ENCODE peak calls at places on chromosomes 11 and 22, in six cellular contexts. Q is SK-N-SH, O is A549, Y is HepG2, X is GM12878, Z is H1. L is an unnamed sample.

GRCh38 chr11:107591446-107592236 is 694 bp downstream of the ELMOD1 start:
- DNase-seq in O (peak), Z (no peak), Q (peak), Y (no peak), X (no peak), L (no peak)

GRCh38 chr11:71286701-71287643 is 34.6 kb upstream of the SHANK2 start:
- DNase-seq in O (no peak), X (no peak), Z (no peak), Q (peak), Y (peak), L (no peak)

GRCh38 chr11:10318527-10318802 is 13.6 kb downstream of the ADM start:
- DNase-seq in Q (no peak), Z (no peak), Y (no peak), O (no peak), X (no peak), L (no peak)

GRCh38 chr11:86279713-86280112 is 22.3 kb upstream of the HIKESHI start:
- DNase-seq in Q (no peak), Y (no peak), X (no peak), Z (no peak), O (no peak), L (no peak)

GRCh38 chr11:104594228-104594958 is 303.9 kb downstream of the CASP12 start:
- DNase-seq in Z (no peak), Q (no peak), O (no peak), X (no peak), Y (no peak), L (no peak)

GRCh38 chr11:121249039-121249663 is 43.4 kb upstream of the SC5D start:
- DNase-seq in O (peak), Z (no peak), Q (peak), X (no peak), Y (peak), L (peak)

GRCh38 chr11:83007909-83008580 is 63.7 kb downstream of the RAB30 start:
- DNase-seq in Z (no peak), Y (peak), O (no peak), Q (peak), X (no peak), L (peak)

GRCh38 chr11:68099057-68099456 is 22.1 kb downstream of the CHKA start:
- DNase-seq in Y (no peak), O (no peak), Q (no peak), Z (no peak), X (no peak), L (no peak)

GRCh38 chr11:13310443-13310842 is 32.9 kb downstream of the BMAL1 start:
- DNase-seq in X (no peak), Q (no peak), Z (no peak), Y (no peak), O (no peak), L (no peak)

GRCh38 chr11:108679045-108679444 is 14.2 kb downstream of the DDX10 start:
- DNase-seq in Q (no peak), Z (no peak), X (no peak), Y (no peak), O (no peak), L (no peak)

GRCh38 chr22:19499236-19499879 is 19.6 kb downstream of the CDC45 start:
- DNase-seq in Q (no peak), X (no peak), Z (no peak), Y (no peak), O (no peak), L (peak)

GRCh38 chr11:55648027-55648426 is at the start of gene OR4S2:
- DNase-seq in Z (no peak), X (no peak), O (no peak), Q (no peak), Y (no peak), L (no peak)

GRCh38 chr11:44877908-44878459 is 72.7 kb downstream of the TP53I11 start:
- DNase-seq in Q (no peak), O (no peak), Z (no peak), X (no peak), Y (no peak), L (no peak)

GRCh38 chr11:91528965-91529364 is 695.7 kb upstream of the FAT3 start:
- DNase-seq in O (no peak), X (no peak), Z (no peak), Q (no peak), Y (no peak), L (no peak)

GRCh38 chr11:47355283-47356128 is 3.0 kb upstream of the MYBPC3 start:
- DNase-seq in O (peak), Q (peak), Z (peak), X (no peak), Y (peak), L (peak)

GRCh38 chr11:65920035-65920802 is 993 bp downstream of the DRAP1 start:
- DNase-seq in O (no peak), Q (no peak), X (no peak), Z (no peak), Y (no peak), L (no peak)

GRCh38 chr11:86688398-86689179 is 16.2 kb upstream of the ME3 start:
- DNase-seq in Y (no peak), O (no peak), Q (no peak), Z (no peak), X (peak), L (no peak)

GRCh38 chr11:44936951-44937543 is 13.6 kb downstream of the TP53I11 start:
- DNase-seq in Q (no peak), X (no peak), Z (no peak), O (no peak), Y (no peak), L (no peak)

GRCh38 chr11:78737891-78738290 is 163.2 kb upstream of the NARS2 start:
- DNase-seq in O (no peak), Y (no peak), Q (no peak), Z (no peak), X (no peak), L (no peak)

GRCh38 chr22:37048133-37048532 is 3.4 kb upstream of the KCTD17 start:
- DNase-seq in O (no peak), Y (no peak), Q (no peak), X (no peak), Z (no peak), L (no peak)

GRCh38 chr11:65448418-65449196 is 26.0 kb downstream of the NEAT1 start:
- DNase-seq in O (no peak), Y (no peak), X (no peak), Z (no peak), Q (no peak), L (peak)

GRCh38 chr22:19508024-19508776 is 16.0 kb downstream of the CLDN5 start:
- DNase-seq in O (no peak), Z (no peak), Y (no peak), Q (no peak), X (no peak), L (no peak)

GRCh38 chr22:37599161-37599560 is 9.5 kb upstream of the GGA1 start:
- DNase-seq in Q (no peak), Y (no peak), O (no peak), Z (no peak), X (no peak), L (no peak)

GRCh38 chr11:44777537-44778199 is 50.9 kb downstream of the TSPAN18 start:
- DNase-seq in Y (no peak), Z (no peak), X (no peak), Q (no peak), O (no peak), L (peak)

GRCh38 chr22:32175751-32176644 is 16.9 kb upstream of the C22orf42 start:
- DNase-seq in O (no peak), Q (peak), Z (no peak), Y (no peak), X (no peak), L (no peak)

GRCh38 chr11:6962141-6962540 is 35.9 kb downstream of the ZNF215 start:
- DNase-seq in X (no peak), O (no peak), Q (no peak), Y (no peak), Z (no peak), L (peak)

GRCh38 chr22:26852176-26852575 is 194.8 kb downstream of the MIAT start:
- DNase-seq in O (no peak), Z (no peak), Y (no peak), Q (no peak), X (no peak), L (peak)

GRCh38 chr11:44887598-44887997 is 63.1 kb downstream of the TP53I11 start:
- DNase-seq in Q (no peak), X (no peak), O (no peak), Y (no peak), Z (no peak), L (no peak)

GRCh38 chr11:110486176-110486575 is 56.4 kb downstream of the FDX1 start:
- DNase-seq in Q (no peak), Z (no peak), O (no peak), X (no peak), Y (no peak), L (no peak)

GRCh38 chr11:113841691-113842090 is 33.7 kb downstream of the USP28 start:
- DNase-seq in Z (no peak), X (no peak), Y (no peak), O (no peak), Q (no peak), L (no peak)

GRCh38 chr11:92026664-92027063 is 198.0 kb upstream of the FAT3 start:
- DNase-seq in X (no peak), Y (no peak), Q (no peak), O (no peak), Z (no peak), L (no peak)

GRCh38 chr22:36585841-36586240 is 56.9 kb upstream of the EIF3D start:
- DNase-seq in Y (no peak), Q (no peak), O (no peak), X (no peak), Z (peak), L (no peak)

GRCh38 chr11:61158691-61159381 is 2.4 kb downstream of the VPS37C start:
- DNase-seq in Z (no peak), O (no peak), Q (no peak), X (no peak), Y (no peak), L (no peak)

GRCh38 chr11:74085542-74085892 is 76.6 kb upstream of the UCP3 start:
- DNase-seq in Y (peak), O (no peak), Z (no peak), Q (no peak), X (no peak), L (peak)

GRCh38 chr11:26276798-26277424 is 55.0 kb upstream of the ANO3 start:
- DNase-seq in O (peak), Q (peak), Z (peak), X (no peak), Y (peak), L (peak)

GRCh38 chr22:50739279-50739691 is 1.3 kb downstream of the ACR start:
- DNase-seq in Q (no peak), O (no peak), Y (no peak), Z (no peak), X (no peak), L (no peak)

GRCh38 chr22:49055406-49055805 is 772.3 kb downstream of the BRD1 start:
- DNase-seq in O (no peak), Y (no peak), Z (no peak), X (no peak), Q (no peak), L (no peak)

GRCh38 chr11:66864924-66865697 is 8.2 kb downstream of the LRFN4 start:
- DNase-seq in X (no peak), Z (no peak), Y (no peak), Q (no peak), O (no peak), L (no peak)

DNA sequence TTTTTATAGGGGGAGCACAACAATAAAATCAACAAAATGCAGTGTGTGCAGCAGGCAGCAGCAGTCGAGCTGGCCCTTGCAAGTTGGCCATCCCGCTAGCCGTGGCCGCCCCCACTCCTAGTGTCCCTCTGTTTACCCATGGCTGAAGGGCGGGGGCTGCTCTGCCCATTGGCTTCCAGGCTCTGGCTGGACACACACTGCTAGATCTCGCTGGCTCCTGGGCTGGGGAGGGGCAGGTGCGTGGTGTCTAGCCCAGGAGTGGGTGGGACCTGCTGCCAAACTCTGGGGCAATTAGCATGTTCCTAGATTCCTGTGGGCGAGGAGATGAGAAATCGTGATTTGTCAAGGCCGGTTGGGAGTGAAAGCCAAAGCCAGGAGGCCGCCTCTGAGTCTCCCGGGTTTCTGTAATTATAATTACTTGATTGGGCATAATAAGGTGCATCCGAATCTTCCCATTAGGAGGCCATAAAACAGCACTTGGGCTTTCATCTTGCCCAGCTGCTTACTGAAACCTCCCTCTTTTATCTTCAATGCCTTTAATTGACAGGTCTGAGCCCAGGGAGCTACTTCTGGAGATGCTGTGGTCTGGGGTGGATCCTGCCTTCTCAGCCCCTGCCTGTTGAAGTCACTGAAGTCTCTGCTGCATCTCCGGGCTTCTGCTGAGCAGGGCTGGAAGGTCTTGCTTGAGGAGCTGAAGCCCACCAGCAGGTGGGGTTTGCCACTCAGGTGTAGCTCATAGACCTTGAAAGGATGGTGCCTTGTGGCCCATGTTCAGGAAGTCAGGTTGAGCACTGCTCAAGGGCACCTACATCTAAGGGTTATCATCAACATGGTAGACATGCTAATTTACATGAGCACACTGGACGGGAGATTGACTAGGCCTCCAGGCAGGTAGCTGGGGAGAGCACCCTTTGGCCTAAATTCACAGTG is 44.5 kb upstream of the DKK3 start:
- DNase-seq in Y (no peak), O (no peak), Z (no peak), X (no peak), Q (no peak), L (no peak)
- TF ChIP-seq CHD2 in Y (no peak), O (no peak), Z (no peak), X (no peak), Q (no peak), L (no peak)

DNA sequence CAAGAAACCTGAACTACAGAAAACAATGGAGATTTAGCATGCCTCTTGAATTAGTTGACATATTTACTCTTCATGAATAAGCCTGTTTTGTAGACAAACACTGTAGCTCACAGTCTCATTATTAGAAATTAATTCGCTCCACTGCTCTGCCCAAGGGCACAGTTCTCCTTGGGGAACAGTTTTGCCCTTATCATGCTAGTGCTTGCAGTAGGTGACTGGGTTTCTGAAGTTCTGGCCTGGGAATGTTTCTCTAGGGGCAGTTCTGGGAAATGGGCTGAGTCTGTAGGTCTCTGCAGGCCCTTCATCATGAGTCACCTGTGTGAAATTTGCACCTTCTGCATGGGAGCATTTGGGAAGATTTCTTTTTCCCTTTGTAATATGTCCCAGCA is 217.3 kb upstream of the PLET1 start:
- DNase-seq in O (no peak), Q (no peak), X (no peak), Y (no peak), Z (no peak), L (no peak)
- TF ChIP-seq CHD2 in O (no peak), Q (no peak), X (no peak), Y (no peak), Z (no peak), L (no peak)

DNA sequence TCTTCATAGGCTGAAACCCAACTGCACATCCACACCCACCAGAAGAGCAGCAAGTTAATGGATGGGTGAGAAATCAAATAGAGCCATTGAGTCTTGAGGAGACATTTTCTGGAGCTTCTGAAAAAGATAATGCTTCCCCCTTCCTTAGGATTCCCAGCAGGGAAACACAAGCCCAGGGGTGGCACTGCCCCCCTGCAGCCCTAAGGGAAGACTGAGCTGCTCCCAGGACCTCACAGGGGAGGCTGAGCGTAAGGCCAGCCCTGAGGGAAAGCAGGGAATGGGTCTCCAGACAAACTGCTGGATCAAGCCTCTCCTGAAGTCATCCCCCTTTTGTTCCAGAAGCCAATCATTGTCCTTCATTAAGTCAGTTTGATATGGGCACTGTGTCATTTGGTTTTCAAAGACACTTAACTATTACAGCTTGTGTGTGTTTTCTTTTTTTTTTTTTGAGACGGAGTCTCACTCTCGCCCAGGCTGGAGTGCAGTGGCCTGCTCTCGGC is 15.1 kb downstream of the LTO1 start:
- DNase-seq in Q (peak), X (no peak), O (no peak), Y (no peak), Z (no peak), L (no peak)
- TF ChIP-seq CHD2 in Q (no peak), X (no peak), O (no peak), Y (no peak), Z (no peak), L (no peak)

GRCh38 chr11:1782026-1782696 is 18.4 kb upstream of the CTSD start:
- DNase-seq in O (no peak), X (no peak), Y (no peak), Z (no peak), Q (peak), L (no peak)
- TF ChIP-seq CHD2 in O (no peak), X (no peak), Y (no peak), Z (no peak), Q (no peak), L (no peak)

DNA sequence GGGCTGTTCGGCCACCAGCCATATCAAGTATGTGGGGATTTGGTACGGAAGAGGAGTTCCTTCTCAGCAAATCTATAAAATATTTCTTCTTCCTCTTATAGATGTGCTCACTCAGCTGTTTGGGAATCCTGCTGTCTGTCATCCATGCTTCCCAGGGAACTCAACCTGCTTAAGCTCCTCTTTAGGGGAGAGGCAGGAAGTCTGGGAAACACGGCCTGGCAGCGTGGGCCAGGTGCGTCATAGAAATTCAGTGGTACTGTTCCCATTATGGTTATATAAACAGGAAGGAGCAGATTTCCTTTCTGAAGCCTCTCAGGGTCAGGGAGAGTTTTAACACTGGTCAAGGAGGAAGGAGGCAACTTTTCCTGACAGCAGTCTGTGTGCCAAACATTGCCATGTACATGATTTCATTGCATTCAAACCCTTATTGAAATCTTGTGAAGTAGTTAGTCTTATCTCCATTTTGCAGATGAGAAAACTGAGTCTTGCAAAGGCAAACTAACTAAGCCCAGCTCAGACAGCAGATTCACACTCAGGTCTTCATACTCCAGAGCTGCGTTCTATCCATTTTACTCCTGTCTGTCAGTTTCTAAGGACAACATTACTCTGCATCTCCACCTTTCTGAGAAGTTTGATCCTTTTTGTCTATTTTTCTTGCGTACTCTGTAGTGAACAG is 35.4 kb upstream of the AMOTL1 start:
- DNase-seq in Y (no peak), Z (no peak), Q (no peak), O (no peak), X (no peak), L (no peak)
- TF ChIP-seq CHD2 in Y (no peak), Z (no peak), Q (no peak), O (no peak), X (no peak), L (no peak)

GRCh38 chr11:125724125-125724524 is 22.0 kb upstream of the PATE1 start:
- DNase-seq in Q (no peak), Y (peak), X (no peak), O (no peak), Z (no peak), L (no peak)
- TF ChIP-seq CHD2 in Q (no peak), Y (no peak), X (no peak), O (no peak), Z (no peak), L (no peak)

GRCh38 chr11:29781268-29781667 is 235.6 kb downstream of the KCNA4 start:
- DNase-seq in Q (no peak), Z (no peak), O (no peak), Y (no peak), X (no peak), L (no peak)
- TF ChIP-seq CHD2 in Q (no peak), Z (no peak), O (no peak), Y (no peak), X (no peak), L (no peak)

GRCh38 chr11:28903716-28904115 is 795.5 kb downstream of the METTL15 start:
- DNase-seq in X (no peak), O (no peak), Z (no peak), Q (no peak), Y (no peak), L (no peak)
- TF ChIP-seq CHD2 in X (no peak), O (no peak), Z (no peak), Q (no peak), Y (no peak), L (no peak)

GRCh38 chr11:119195680-119196079 is 10.4 kb downstream of the NHERF4 start:
- DNase-seq in X (no peak), Q (peak), Z (peak), O (peak), Y (peak), L (peak)
- TF ChIP-seq CHD2 in X (no peak), Q (no peak), Z (peak), O (no peak), Y (no peak), L (no peak)

L was measured in K562.